ENCODE peak calls at places on chromosomes 6 and 20, in six cellular contexts. One of them, this sample, is unnamed.

GRCh38 chr6:144151010-144151727 is 852 bp downstream of the STX11 start:
- DNase-seq in IMR-90: no peak
- DNase-seq in H1: no peak
- DNase-seq in neuronal stem cell: no peak
- DNase-seq in H9: no peak
- DNase-seq in mesenchymal stem cell: peak
- DNase-seq in this sample: peak

GRCh38 chr6:69584913-69585729 is 211.7 kb downstream of the LMBRD1 start:
- DNase-seq in neuronal stem cell: no peak
- DNase-seq in H1: no peak
- DNase-seq in IMR-90: no peak
- DNase-seq in mesenchymal stem cell: peak
- DNase-seq in H9: no peak
- DNase-seq in this sample: peak

GRCh38 chr20:60483371-60483770 is 525.1 kb downstream of the CDH26 start:
- DNase-seq in neuronal stem cell: no peak
- DNase-seq in H9: no peak
- DNase-seq in IMR-90: no peak
- DNase-seq in mesenchymal stem cell: no peak
- DNase-seq in H1: no peak
- DNase-seq in this sample: no peak

GRCh38 chr6:166626177-166627038 is 643 bp downstream of the RPS6KA2 start:
- DNase-seq in IMR-90: peak
- DNase-seq in neuronal stem cell: peak
- DNase-seq in mesenchymal stem cell: peak
- DNase-seq in H1: no peak
- DNase-seq in H9: no peak
- DNase-seq in this sample: peak

GRCh38 chr20:16283978-16284377 is 289.3 kb downstream of the KIF16B start:
- DNase-seq in IMR-90: no peak
- DNase-seq in neuronal stem cell: no peak
- DNase-seq in H1: no peak
- DNase-seq in mesenchymal stem cell: no peak
- DNase-seq in H9: no peak
- DNase-seq in this sample: peak

GRCh38 chr6:135962731-135963130 is 111.2 kb downstream of the PDE7B start:
- DNase-seq in H1: no peak
- DNase-seq in IMR-90: peak
- DNase-seq in H9: no peak
- DNase-seq in mesenchymal stem cell: no peak
- DNase-seq in neuronal stem cell: no peak
- DNase-seq in this sample: no peak

GRCh38 chr6:110430236-110430635 is 14.9 kb upstream of the DDO start:
- DNase-seq in H9: peak
- DNase-seq in mesenchymal stem cell: no peak
- DNase-seq in IMR-90: no peak
- DNase-seq in H1: no peak
- DNase-seq in neuronal stem cell: no peak
- DNase-seq in this sample: no peak

GRCh38 chr6:30113377-30113759 is 478 bp upstream of the TRIM31 start:
- DNase-seq in H1: no peak
- DNase-seq in mesenchymal stem cell: no peak
- DNase-seq in neuronal stem cell: no peak
- DNase-seq in H9: no peak
- DNase-seq in IMR-90: no peak
- DNase-seq in this sample: no peak

GRCh38 chr6:128520436-128521301 is at the start of gene PTPRK:
- DNase-seq in neuronal stem cell: peak
- DNase-seq in H9: peak
- DNase-seq in mesenchymal stem cell: peak
- DNase-seq in H1: peak
- DNase-seq in IMR-90: peak
- DNase-seq in this sample: peak

GRCh38 chr6:125707615-125708243 is 41.7 kb upstream of the HEY2 start:
- DNase-seq in IMR-90: no peak
- DNase-seq in H1: no peak
- DNase-seq in mesenchymal stem cell: no peak
- DNase-seq in H9: peak
- DNase-seq in neuronal stem cell: no peak
- DNase-seq in this sample: peak

GRCh38 chr6:90194371-90194841 is 102.2 kb downstream of the BACH2 start:
- DNase-seq in IMR-90: peak
- DNase-seq in H9: no peak
- DNase-seq in mesenchymal stem cell: peak
- DNase-seq in neuronal stem cell: no peak
- DNase-seq in H1: no peak
- DNase-seq in this sample: no peak

GRCh38 chr20:17525132-17525531 is 6.0 kb downstream of the BFSP1 start:
- DNase-seq in neuronal stem cell: no peak
- DNase-seq in IMR-90: no peak
- DNase-seq in H9: no peak
- DNase-seq in mesenchymal stem cell: no peak
- DNase-seq in H1: no peak
- DNase-seq in this sample: no peak

GRCh38 chr20:48384147-48384818 is 443.5 kb downstream of the PREX1 start:
- DNase-seq in H9: peak
- DNase-seq in neuronal stem cell: no peak
- DNase-seq in IMR-90: no peak
- DNase-seq in mesenchymal stem cell: no peak
- DNase-seq in H1: peak
- DNase-seq in this sample: peak

GRCh38 chr6:36491378-36491965 is 48.7 kb downstream of the KCTD20 start:
- DNase-seq in H9: no peak
- DNase-seq in H1: peak
- DNase-seq in neuronal stem cell: no peak
- DNase-seq in mesenchymal stem cell: peak
- DNase-seq in IMR-90: peak
- DNase-seq in this sample: peak

GRCh38 chr6:151452750-151453427 is 963 bp upstream of the RMND1 start:
- DNase-seq in neuronal stem cell: no peak
- DNase-seq in IMR-90: no peak
- DNase-seq in mesenchymal stem cell: peak
- DNase-seq in H9: no peak
- DNase-seq in H1: no peak
- DNase-seq in this sample: peak

GRCh38 chr6:109252261-109253041 is 129.8 kb downstream of the CD164 start:
- DNase-seq in H1: no peak
- DNase-seq in IMR-90: no peak
- DNase-seq in mesenchymal stem cell: no peak
- DNase-seq in H9: no peak
- DNase-seq in neuronal stem cell: no peak
- DNase-seq in this sample: no peak

GRCh38 chr6:67897998-67898607 is 737.0 kb upstream of the ADGRB3 start:
- DNase-seq in neuronal stem cell: no peak
- DNase-seq in H1: no peak
- DNase-seq in IMR-90: no peak
- DNase-seq in mesenchymal stem cell: no peak
- DNase-seq in H9: no peak
- DNase-seq in this sample: no peak

GRCh38 chr6:85479221-85479620 is 29.3 kb downstream of the NT5E start:
- DNase-seq in H9: no peak
- DNase-seq in IMR-90: peak
- DNase-seq in neuronal stem cell: no peak
- DNase-seq in H1: no peak
- DNase-seq in mesenchymal stem cell: no peak
- DNase-seq in this sample: no peak

GRCh38 chr20:10639762-10640556 is 33.8 kb downstream of the JAG1 start:
- DNase-seq in H9: no peak
- DNase-seq in H1: no peak
- DNase-seq in neuronal stem cell: peak
- DNase-seq in IMR-90: no peak
- DNase-seq in mesenchymal stem cell: no peak
- DNase-seq in this sample: no peak

GRCh38 chr20:23049933-23050838 is 714 bp upstream of the THBD start:
- DNase-seq in IMR-90: no peak
- DNase-seq in mesenchymal stem cell: no peak
- DNase-seq in H1: peak
- DNase-seq in H9: peak
- DNase-seq in neuronal stem cell: peak
- DNase-seq in this sample: peak

GRCh38 chr6:113825776-113826175 is 31.4 kb upstream of the MARCKS start:
- DNase-seq in H9: no peak
- DNase-seq in mesenchymal stem cell: no peak
- DNase-seq in neuronal stem cell: no peak
- DNase-seq in IMR-90: peak
- DNase-seq in H1: no peak
- DNase-seq in this sample: no peak

GRCh38 chr6:119036076-119036475 is 42.4 kb downstream of the FAM184A start:
- DNase-seq in IMR-90: no peak
- DNase-seq in H9: no peak
- DNase-seq in mesenchymal stem cell: no peak
- DNase-seq in H1: no peak
- DNase-seq in neuronal stem cell: no peak
- DNase-seq in this sample: no peak

GRCh38 chr6:119034827-119035458 is 43.5 kb downstream of the FAM184A start:
- DNase-seq in neuronal stem cell: no peak
- DNase-seq in IMR-90: no peak
- DNase-seq in H1: no peak
- DNase-seq in H9: no peak
- DNase-seq in mesenchymal stem cell: peak
- DNase-seq in this sample: peak

GRCh38 chr6:119037941-119038623 is 40.4 kb downstream of the FAM184A start:
- DNase-seq in neuronal stem cell: no peak
- DNase-seq in H1: no peak
- DNase-seq in IMR-90: no peak
- DNase-seq in H9: no peak
- DNase-seq in mesenchymal stem cell: no peak
- DNase-seq in this sample: peak

GRCh38 chr6:119035459-119035858 is 43.0 kb downstream of the FAM184A start:
- DNase-seq in H9: peak
- DNase-seq in mesenchymal stem cell: no peak
- DNase-seq in H1: no peak
- DNase-seq in IMR-90: no peak
- DNase-seq in neuronal stem cell: no peak
- DNase-seq in this sample: peak

DNA sequence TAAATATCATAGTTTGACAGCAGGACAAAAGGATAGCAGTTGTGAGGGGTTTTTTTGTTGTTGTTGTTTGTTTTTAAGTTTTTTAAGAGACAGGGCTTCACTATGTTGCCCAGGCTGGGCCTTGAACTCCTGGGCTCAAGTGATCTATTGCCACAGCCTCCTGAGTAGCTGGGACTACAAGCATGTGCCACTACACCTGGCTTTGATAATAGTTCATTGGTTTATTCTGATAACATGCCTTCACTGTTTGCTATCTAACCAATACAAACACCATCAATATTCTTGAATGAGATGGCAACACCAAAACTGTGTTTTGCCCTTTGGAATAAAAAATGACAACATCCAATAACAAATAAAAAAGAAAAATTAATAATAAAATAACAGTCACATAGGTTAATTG is 41.2 kb downstream of the FAM184A start:
- DNase-seq in IMR-90: no peak
- DNase-seq in mesenchymal stem cell: no peak
- DNase-seq in H1: no peak
- DNase-seq in neuronal stem cell: no peak
- DNase-seq in H9: no peak
- DNase-seq in this sample: no peak
- H2BK120ac ChIP-seq in IMR-90: no peak
- H2BK120ac ChIP-seq in mesenchymal stem cell: no peak
- H2BK120ac ChIP-seq in H1: no peak
- H2BK120ac ChIP-seq in neuronal stem cell: no peak
- H2BK120ac ChIP-seq in H9: no peak
- H2BK120ac ChIP-seq in this sample: no peak

GRCh38 chr6:112683106-112683505 is 336.0 kb downstream of the RFPL4B start:
- DNase-seq in mesenchymal stem cell: no peak
- DNase-seq in H1: no peak
- DNase-seq in IMR-90: no peak
- DNase-seq in neuronal stem cell: no peak
- DNase-seq in H9: no peak
- DNase-seq in this sample: no peak

GRCh38 chr6:112682088-112682487 is 335.0 kb downstream of the RFPL4B start:
- DNase-seq in H9: no peak
- DNase-seq in H1: no peak
- DNase-seq in IMR-90: no peak
- DNase-seq in neuronal stem cell: no peak
- DNase-seq in mesenchymal stem cell: no peak
- DNase-seq in this sample: no peak

GRCh38 chr6:112683926-112684325 is 336.8 kb downstream of the RFPL4B start:
- DNase-seq in H9: no peak
- DNase-seq in mesenchymal stem cell: peak
- DNase-seq in H1: no peak
- DNase-seq in IMR-90: peak
- DNase-seq in neuronal stem cell: no peak
- DNase-seq in this sample: no peak

DNA sequence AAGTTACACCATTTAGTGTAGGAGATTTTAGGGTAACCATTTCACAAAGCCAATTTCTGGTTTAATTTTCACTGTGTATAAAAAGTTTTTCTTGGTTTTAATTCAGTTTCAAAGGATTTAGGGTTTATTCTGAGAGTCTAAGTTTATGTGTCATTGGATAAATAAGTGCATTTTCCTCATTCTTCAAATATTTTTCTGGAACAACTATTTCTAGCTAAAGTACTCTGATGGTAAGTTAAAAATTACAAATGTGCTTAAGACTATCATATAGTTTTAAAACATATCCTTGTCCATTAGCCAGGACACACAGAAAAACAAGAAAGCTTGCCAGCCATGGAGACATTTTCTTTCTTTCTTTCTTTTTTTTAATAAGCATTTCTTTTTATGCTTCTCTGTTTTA is 332.9 kb downstream of the RFPL4B start:
- DNase-seq in H1: no peak
- DNase-seq in IMR-90: peak
- DNase-seq in H9: no peak
- DNase-seq in mesenchymal stem cell: no peak
- DNase-seq in neuronal stem cell: no peak
- DNase-seq in this sample: no peak
- H2BK15ac ChIP-seq in H1: no peak
- H2BK15ac ChIP-seq in IMR-90: no peak
- H2BK15ac ChIP-seq in H9: no peak
- H2BK15ac ChIP-seq in mesenchymal stem cell: no peak
- H2BK15ac ChIP-seq in neuronal stem cell: no peak
- H2BK15ac ChIP-seq in this sample: no peak

DNA sequence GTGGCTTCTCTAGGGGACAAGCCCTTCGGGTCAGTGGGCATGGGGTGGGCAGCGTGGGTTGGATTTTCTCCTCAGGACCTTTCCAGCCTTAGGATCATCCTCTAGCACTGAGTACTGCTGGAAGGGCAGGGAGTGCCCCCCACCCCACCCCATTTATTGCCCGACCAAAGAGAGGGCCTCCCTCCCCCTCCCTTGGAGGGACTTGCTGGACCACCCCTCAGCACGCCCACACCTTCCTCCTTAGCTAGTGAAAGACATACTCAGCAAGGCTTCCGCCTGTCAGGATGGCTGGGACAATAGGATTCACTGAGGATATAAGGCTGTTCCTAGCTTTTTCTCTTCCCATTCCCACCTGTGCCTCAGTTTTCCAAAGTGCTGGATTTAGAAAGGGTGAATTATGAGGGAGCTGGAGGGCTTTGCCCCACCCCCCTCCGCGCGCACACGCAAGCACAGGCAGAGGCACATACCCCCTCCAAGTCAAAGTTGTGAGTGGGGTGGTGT is 859 bp upstream of the SLC29A1 start:
- DNase-seq in neuronal stem cell: no peak
- DNase-seq in H9: no peak
- DNase-seq in IMR-90: no peak
- DNase-seq in mesenchymal stem cell: no peak
- DNase-seq in H1: no peak
- DNase-seq in this sample: no peak
- H2BK120ac ChIP-seq in neuronal stem cell: no peak
- H2BK120ac ChIP-seq in H9: no peak
- H2BK120ac ChIP-seq in IMR-90: no peak
- H2BK120ac ChIP-seq in mesenchymal stem cell: no peak
- H2BK120ac ChIP-seq in H1: peak
- H2BK120ac ChIP-seq in this sample: no peak

GRCh38 chr20:47233333-47234188 is 122.9 kb downstream of the ZMYND8 start:
- DNase-seq in H9: no peak
- DNase-seq in neuronal stem cell: no peak
- DNase-seq in IMR-90: peak
- DNase-seq in H1: no peak
- DNase-seq in mesenchymal stem cell: peak
- DNase-seq in this sample: no peak
- H2BK15ac ChIP-seq in H9: no peak
- H2BK15ac ChIP-seq in neuronal stem cell: no peak
- H2BK15ac ChIP-seq in IMR-90: peak
- H2BK15ac ChIP-seq in H1: no peak
- H2BK15ac ChIP-seq in mesenchymal stem cell: no peak
- H2BK15ac ChIP-seq in this sample: no peak